ENCODE peak calls at places on chromosomes 6 and 20, in ten cellular contexts. R is sigmoid colon; B is ovary; D is mesendoderm; Q is upper lobe of right lung; S is naive thymus-derived CD4-positive, alpha-beta T cell; P is IMR-90; T is cardiac muscle cell; Y is esophagus squamous epithelium; J is A549. L is an unnamed sample.

GRCh38 chr6:117600008-117600743 is 2.1 kb downstream of the GOPC start:
- DNase-seq in R (no peak), B (no peak), D (no peak), Q (no peak), S (no peak), P (peak; percentile 24), T (peak; percentile 11), Y (no peak), J (peak; percentile 17), L (no peak)

GRCh38 chr6:11972806-11973205 is 39.3 kb upstream of the HIVEP1 start:
- DNase-seq in R (no peak), B (no peak), D (no peak), Q (no peak), S (no peak), P (no peak), T (no peak), Y (no peak), J (no peak), L (no peak)

GRCh38 chr6:14079971-14080370 is 37.6 kb upstream of the CD83 start:
- DNase-seq in R (no peak), B (no peak), D (peak; percentile 76), Q (no peak), S (no peak), P (no peak), T (peak; percentile 19), Y (no peak), J (no peak), L (no peak)

GRCh38 chr6:12717356-12717755 is 789 bp downstream of the PHACTR1 start:
- DNase-seq in R (no peak), B (no peak), D (no peak), Q (no peak), S (no peak), P (no peak), T (no peak), Y (no peak), J (no peak), L (no peak)

GRCh38 chr20:22584922-22585785 is 782 bp upstream of the FOXA2 start:
- DNase-seq in R (no peak), B (no peak), D (peak; percentile 63), Q (peak; percentile 78), S (no peak), P (no peak), T (no peak), Y (no peak), J (peak; percentile 86), L (no peak)

GRCh38 chr6:41960026-41960425 is 18.4 kb upstream of the CCND3 start:
- DNase-seq in R (no peak), B (no peak), D (no peak), Q (no peak), S (no peak), P (no peak), T (no peak), Y (no peak), J (no peak), L (no peak)

GRCh38 chr6:146984251-146984924 is 219.8 kb upstream of the STXBP5 start:
- DNase-seq in R (no peak), B (no peak), D (peak; percentile 19), Q (no peak), S (no peak), P (peak; percentile 24), T (peak; percentile 52), Y (no peak), J (no peak), L (no peak)

GRCh38 chr6:56540950-56541600 is 101.6 kb downstream of the DST start:
- DNase-seq in R (no peak), B (no peak), D (no peak), Q (no peak), S (no peak), P (peak; percentile 58), T (no peak), Y (no peak), J (no peak), L (no peak)

GRCh38 chr6:140538926-140539325 is 1164.5 kb upstream of the CITED2 start:
- DNase-seq in R (no peak), B (no peak), D (peak; percentile 37), Q (no peak), S (no peak), P (peak; percentile 19), T (peak; percentile 4), Y (no peak), J (peak; percentile 13), L (no peak)

GRCh38 chr20:19991826-19992225 is 25.3 kb upstream of the NAA20 start:
- DNase-seq in R (no peak), B (no peak), D (no peak), Q (no peak), S (no peak), P (peak; percentile 58), T (no peak), Y (no peak), J (no peak), L (no peak)

GRCh38 chr20:19986419-19986818 is 30.7 kb upstream of the NAA20 start:
- DNase-seq in R (no peak), B (no peak), D (no peak), Q (no peak), S (no peak), P (peak; percentile 85), T (peak; percentile 63), Y (no peak), J (peak; percentile 57), L (no peak)

GRCh38 chr20:19990911-19991707 is 26.1 kb upstream of the NAA20 start:
- DNase-seq in R (no peak), B (no peak), D (no peak), Q (no peak), S (no peak), P (no peak), T (no peak), Y (no peak), J (no peak), L (no peak)

GRCh38 chr20:19981091-19981490 is 36.1 kb upstream of the NAA20 start:
- DNase-seq in R (no peak), B (no peak), D (peak; percentile 57), Q (no peak), S (no peak), P (peak; percentile 59), T (peak; percentile 27), Y (no peak), J (peak; percentile 29), L (no peak)

DNA sequence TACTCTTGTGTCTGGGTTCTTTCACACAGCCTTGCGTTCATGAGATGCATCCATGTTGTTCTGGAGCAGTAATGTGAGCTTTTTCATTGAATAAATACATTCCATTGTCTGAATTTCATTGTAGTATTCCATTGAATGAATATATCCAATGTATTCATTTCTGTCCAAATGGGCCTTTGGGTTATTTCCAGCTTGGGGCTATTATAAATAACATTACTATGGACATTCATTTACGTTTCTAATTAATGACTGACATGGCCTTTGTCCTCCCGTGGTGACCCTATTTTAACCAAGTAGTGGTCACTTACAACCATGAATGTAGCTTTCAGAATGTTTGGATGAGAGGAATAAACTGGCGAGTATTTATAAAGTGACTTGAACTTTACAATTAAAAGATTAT is 30.1 kb upstream of the NAA20 start:
- DNase-seq in R (no peak), B (no peak), D (no peak), Q (no peak), S (no peak), P (no peak), T (no peak), Y (no peak), J (no peak), L (no peak)
- H3K27ac ChIP-seq in R (peak overlapping the region; percentile 31), B (no peak overlapping the region), D (no peak overlapping the region), Q (no peak overlapping the region), S (no peak overlapping the region), P (peak overlapping the region; percentile 45), T (no peak overlapping the region), Y (no peak overlapping the region), J (peak overlapping the region; percentile 86), L (no peak overlapping the region)

DNA sequence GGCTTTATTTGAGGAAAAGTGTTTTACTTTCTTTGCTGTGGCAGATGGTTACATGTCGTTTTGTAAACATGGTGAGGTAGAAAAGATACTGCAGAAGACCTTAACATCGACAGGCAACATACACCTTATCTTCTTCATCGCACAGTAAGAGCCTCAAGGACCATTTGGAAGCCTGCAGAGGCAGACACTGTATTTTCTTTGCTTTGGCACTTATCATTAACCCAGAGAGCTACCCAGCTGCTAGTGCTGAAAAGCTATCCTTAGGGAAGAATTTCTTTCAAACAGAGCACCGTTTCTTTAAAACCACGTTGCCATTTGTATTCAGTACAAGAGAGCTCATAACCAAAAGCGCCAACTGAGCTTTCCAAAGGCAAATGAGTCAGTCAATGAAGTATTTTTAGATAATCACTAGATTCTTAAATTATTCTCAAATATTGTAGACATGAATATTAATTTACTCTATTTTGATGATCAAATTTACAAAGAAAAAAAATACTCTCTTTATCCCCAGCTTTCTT is 306.6 kb downstream of the EPM2A start:
- DNase-seq in R (no peak), B (no peak), D (peak; percentile 74), Q (no peak), S (no peak), P (no peak), T (peak; percentile 3), Y (no peak), J (no peak), L (no peak)
- H3K4me3 ChIP-seq in R (no peak overlapping the region), B (no peak overlapping the region), D (no peak overlapping the region), Q (no peak overlapping the region), S (no peak overlapping the region), P (no peak overlapping the region), T (no peak overlapping the region), Y (no peak overlapping the region), J (no peak overlapping the region), L (no peak overlapping the region)

GRCh38 chr6:38719358-38719757 is 4.2 kb downstream of the DNAH8 start:
- DNase-seq in R (no peak), B (no peak), D (no peak), Q (no peak), S (no peak), P (no peak), T (no peak), Y (no peak), J (no peak), L (no peak)

GRCh38 chr6:38713812-38714211 is 1.3 kb upstream of the DNAH8 start:
- DNase-seq in R (no peak), B (no peak), D (no peak), Q (no peak), S (no peak), P (no peak), T (no peak), Y (no peak), J (no peak), L (peak; percentile 66)

GRCh38 chr6:38716825-38717224 is 1.7 kb downstream of the DNAH8 start:
- DNase-seq in R (no peak), B (no peak), D (no peak), Q (no peak), S (no peak), P (no peak), T (no peak), Y (no peak), J (no peak), L (no peak)

GRCh38 chr6:38715016-38715809 is at the start of gene DNAH8:
- DNase-seq in R (no peak), B (no peak), D (no peak), Q (no peak), S (no peak), P (no peak), T (peak; percentile 23), Y (no peak), J (no peak), L (no peak)

GRCh38 chr6:38714239-38715015 is 684 bp upstream of the DNAH8 start:
- DNase-seq in R (no peak), B (no peak), D (no peak), Q (no peak), S (no peak), P (no peak), T (no peak), Y (no peak), J (no peak), L (no peak)
- H3K27ac ChIP-seq in R (no peak overlapping the region), B (no peak overlapping the region), D (no peak overlapping the region), Q (peak overlapping the region; percentile 4), S (no peak overlapping the region), P (no peak overlapping the region), T (no peak overlapping the region), Y (no peak overlapping the region), J (no peak overlapping the region), L (no peak overlapping the region)

GRCh38 chr6:114735118-114735730 is 392.4 kb upstream of the HS3ST5 start:
- DNase-seq in R (no peak), B (no peak), D (peak; percentile 10), Q (no peak), S (no peak), P (no peak), T (no peak), Y (no peak), J (no peak), L (no peak)
- H3K4me3 ChIP-seq in R (no peak overlapping the region), B (no peak overlapping the region), D (no peak overlapping the region), Q (no peak overlapping the region), S (no peak overlapping the region), P (no peak overlapping the region), T (no peak overlapping the region), Y (no peak overlapping the region), J (no peak overlapping the region), L (no peak overlapping the region)